ENCODE peak calls at places on chromosomes 4 and X, in four cellular contexts. L is neural progenitor cell, U is dorsolateral prefrontal cortex, B is bronchial epithelial cell. A is an unnamed sample.

GRCh38 chr4:183860726-183861125 is 44.4 kb upstream of the STOX2 start:
- DNase-seq in L (peak; percentile 62), U (no peak), B (peak; percentile 86), A (no peak)

GRCh38 chrX:50838820-50839600 is 25.0 kb upstream of the SHROOM4 start:
- DNase-seq in L (no peak), U (no peak), B (peak; percentile 64), A (no peak)

GRCh38 chrX:82757614-82758013 is 750.5 kb upstream of the POU3F4 start:
- DNase-seq in L (no peak), U (no peak), B (peak; percentile 49), A (no peak)

GRCh38 chr4:151417766-151418376 is 8.9 kb downstream of the FHIP1A start:
- DNase-seq in L (no peak), U (no peak), B (no peak), A (no peak)

GRCh38 chr4:148822572-148823418 is 380.6 kb upstream of the NR3C2 start:
- DNase-seq in L (no peak), U (no peak), B (no peak), A (no peak)

GRCh38 chr4:19193274-19193962 is 1058.3 kb upstream of the SLIT2 start:
- DNase-seq in L (no peak), U (no peak), B (no peak), A (no peak)

GRCh38 chr4:10117424-10118354 is 1.1 kb upstream of the WDR1 start:
- DNase-seq in L (peak; percentile 41), U (no peak), B (no peak), A (peak; percentile 44)

GRCh38 chrX:1885116-1885515 is 270.3 kb downstream of the ASMT start:
- DNase-seq in L (no peak), U (no peak), B (no peak), A (no peak)

GRCh38 chr4:12924253-12924652 is 559.9 kb downstream of the RAB28 start:
- DNase-seq in L (peak; percentile 1), U (no peak), B (no peak), A (no peak)

GRCh38 chr4:23835814-23836478 is 53.9 kb downstream of the PPARGC1A start:
- DNase-seq in L (no peak), U (no peak), B (no peak), A (no peak)

GRCh38 chr4:68864438-68865177 is 48.8 kb downstream of the UGT2B10 start:
- DNase-seq in L (no peak), U (no peak), B (peak; percentile 92), A (no peak)

GRCh38 chrX:39258331-39258730 is 457.1 kb downstream of the MID1IP1 start:
- DNase-seq in L (peak; percentile 21), U (no peak), B (no peak), A (no peak)

GRCh38 chr4:67911128-67911527 is 27.3 kb upstream of the TMPRSS11D start:
- DNase-seq in L (no peak), U (no peak), B (no peak), A (no peak)

GRCh38 chr4:111303806-111304205 is 680.9 kb upstream of the PITX2 start:
- DNase-seq in L (no peak), U (no peak), B (no peak), A (no peak)

GRCh38 chr4:97144199-97144598 is 999.1 kb downstream of the STPG2 start:
- DNase-seq in L (no peak), U (no peak), B (no peak), A (no peak)

GRCh38 chrX:55057691-55058249 is 17.1 kb upstream of the PAGE2B start:
- DNase-seq in L (peak; percentile 26), U (no peak), B (peak; percentile 23), A (no peak)

GRCh38 chrX:71098302-71098701 is 2.7 kb downstream of the FOXO4 start:
- DNase-seq in L (no peak), U (peak; percentile 41), B (peak; percentile 13), A (peak; percentile 69)

GRCh38 chr4:123640271-123640670 is 243.7 kb downstream of the SPRY1 start:
- DNase-seq in L (no peak), U (no peak), B (peak; percentile 95), A (no peak)

GRCh38 chr4:145885666-145886065 is 53.0 kb downstream of the ZNF827 start:
- DNase-seq in L (no peak), U (no peak), B (no peak), A (no peak)

GRCh38 chr4:15695240-15695699 is 7.6 kb upstream of the BST1 start:
- DNase-seq in L (peak; percentile 86), U (no peak), B (peak; percentile 98), A (no peak)

GRCh38 chr4:15333692-15334633 is 93.9 kb upstream of the C1QTNF7 start:
- DNase-seq in L (no peak), U (no peak), B (no peak), A (no peak)

GRCh38 chrX:67734111-67734753 is 190.4 kb downstream of the AR start:
- DNase-seq in L (no peak), U (no peak), B (no peak), A (no peak)

GRCh38 chr4:53208749-53209148 is 157.1 kb downstream of the SCFD2 start:
- DNase-seq in L (no peak), U (no peak), B (no peak), A (no peak)

GRCh38 chrX:119015407-119016242 is 41.2 kb downstream of the LONRF3 start:
- DNase-seq in L (no peak), U (no peak), B (peak; percentile 90), A (peak; percentile 38)

DNA sequence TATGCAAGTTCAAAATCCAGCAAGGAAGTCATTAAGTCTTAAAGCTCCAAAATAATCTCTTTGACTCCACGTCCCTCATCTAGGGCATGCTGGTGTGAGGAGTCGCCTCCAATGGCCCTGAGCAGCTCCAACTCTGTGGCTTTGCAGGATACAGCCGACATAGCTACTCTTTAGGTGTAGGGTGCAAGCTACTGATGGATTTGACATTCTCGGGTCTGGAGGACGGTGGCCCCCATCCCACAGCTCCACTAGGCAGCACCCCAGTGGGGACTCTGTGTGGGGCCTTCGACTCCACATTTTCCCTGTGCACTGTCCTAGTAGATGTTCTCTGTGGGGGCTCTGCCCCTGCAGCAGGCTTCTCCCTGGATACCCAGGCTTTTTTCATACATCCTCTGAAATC is 333.2 kb upstream of the FGF13 start:
- DNase-seq in L (no peak), U (no peak), B (no peak), A (no peak)
- TF ChIP-seq CTCF in L (no peak), U (no peak), B (no peak), A (no peak)

GRCh38 chr4:72911316-72911715 is 158.2 kb downstream of the COX18 start:
- DNase-seq in L (no peak), U (no peak), B (no peak), A (no peak)

DNA sequence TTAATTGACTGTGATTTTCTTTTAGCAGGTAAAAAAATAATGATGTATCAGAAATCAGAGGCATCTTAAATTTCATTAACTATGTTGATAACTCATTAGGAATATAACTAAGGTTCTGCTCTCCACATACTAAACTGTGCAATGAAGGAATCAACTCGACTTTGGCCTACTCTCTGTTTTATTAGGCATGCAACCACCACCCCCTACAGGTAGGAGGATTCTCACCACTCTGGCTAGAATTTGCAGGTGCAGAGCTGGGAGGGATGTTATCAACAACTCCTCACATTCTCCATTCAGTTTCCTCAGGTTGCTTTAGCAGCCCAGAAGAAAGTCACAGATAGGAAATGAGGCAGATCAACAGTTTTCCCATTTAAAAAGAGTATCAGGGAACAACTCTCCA is 160.1 kb downstream of the COX18 start:
- DNase-seq in L (peak; percentile 52), U (no peak), B (no peak), A (no peak)
- TF ChIP-seq CTCF in L (peak; percentile 54), U (no peak), B (peak; percentile 30), A (peak; percentile 50)

GRCh38 chrX:104270212-104270611 is 15.5 kb upstream of the ESX1 start:
- DNase-seq in L (peak; percentile 37), U (no peak), B (no peak), A (no peak)
- TF ChIP-seq CTCF in L (peak; percentile 23), U (no peak), B (no peak), A (no peak)

GRCh38 chrX:106698693-106699092 is 27.8 kb upstream of the RNF128 start:
- DNase-seq in L (no peak), U (no peak), B (peak; percentile 62), A (no peak)

GRCh38 chrX:106692425-106693075 is 34.0 kb upstream of the RNF128 start:
- DNase-seq in L (no peak), U (no peak), B (no peak), A (no peak)

GRCh38 chrX:106696502-106696901 is 30.0 kb upstream of the RNF128 start:
- DNase-seq in L (no peak), U (no peak), B (no peak), A (no peak)
- TF ChIP-seq CTCF in L (peak; percentile 19), U (no peak), B (no peak), A (no peak)

GRCh38 chrX:49106930-49107329 is 16.6 kb downstream of the GPKOW start:
- DNase-seq in L (peak; percentile 47), U (no peak), B (peak; percentile 37), A (no peak)
- TF ChIP-seq CTCF in L (peak; percentile 45), U (peak; percentile 58), B (peak; percentile 60), A (no peak)

GRCh38 chrX:52933976-52934703 is 24.2 kb downstream of the FAM156A start:
- DNase-seq in L (peak; percentile 94), U (no peak), B (no peak), A (no peak)

GRCh38 chrX:52933213-52933612 is 25.1 kb downstream of the FAM156A start:
- DNase-seq in L (no peak), U (no peak), B (no peak), A (no peak)

GRCh38 chrX:52934704-52935468 is 23.4 kb downstream of the FAM156A start:
- DNase-seq in L (peak; percentile 94), U (peak; percentile 96), B (peak; percentile 74), A (peak; percentile 96)
- TF ChIP-seq CTCF in L (peak; percentile 91), U (peak; percentile 92), B (peak; percentile 72), A (peak; percentile 92)

A was measured in uterus.